ENCODE peak calls at places on chromosomes 1 and 21, in five cellular contexts. One of them, this sample, is unnamed.

GRCh38 chr1:51969038-51969705 is 21.3 kb downstream of the RAB3B start:
- DNase-seq in pancreas: no peak
- DNase-seq in cardiac fibroblast: peak; percentile 65
- DNase-seq in endothelial cell: no peak
- DNase-seq in GM20000: no peak
- DNase-seq in this sample: no peak

GRCh38 chr1:31775170-31775569 is 11.0 kb upstream of the ADGRB2 start:
- DNase-seq in GM20000: no peak
- DNase-seq in endothelial cell: no peak
- DNase-seq in pancreas: no peak
- DNase-seq in cardiac fibroblast: no peak
- DNase-seq in this sample: no peak

GRCh38 chr1:98045211-98046030 is 124.6 kb upstream of the DPYD start:
- DNase-seq in cardiac fibroblast: peak; percentile 73
- DNase-seq in pancreas: no peak
- DNase-seq in GM20000: peak; percentile 18
- DNase-seq in endothelial cell: no peak
- DNase-seq in this sample: peak; percentile 84

GRCh38 chr1:54325705-54326461 is 80.3 kb downstream of the SSBP3 start:
- DNase-seq in cardiac fibroblast: no peak
- DNase-seq in endothelial cell: no peak
- DNase-seq in pancreas: no peak
- DNase-seq in GM20000: no peak
- DNase-seq in this sample: no peak

GRCh38 chr1:1906185-1907097 is 8.6 kb upstream of the CALML6 start:
- DNase-seq in cardiac fibroblast: peak; percentile 85
- DNase-seq in GM20000: peak; percentile 83
- DNase-seq in pancreas: peak; percentile 73
- DNase-seq in endothelial cell: peak; percentile 89
- DNase-seq in this sample: peak; percentile 94

GRCh38 chr21:46459356-46460112 is 843 bp downstream of the DIP2A start:
- DNase-seq in endothelial cell: peak; percentile 19
- DNase-seq in pancreas: peak; percentile 30
- DNase-seq in GM20000: no peak
- DNase-seq in cardiac fibroblast: peak; percentile 56
- DNase-seq in this sample: no peak

GRCh38 chr1:36760081-36760480 is 274.2 kb downstream of the GRIK3 start:
- DNase-seq in pancreas: no peak
- DNase-seq in GM20000: no peak
- DNase-seq in endothelial cell: no peak
- DNase-seq in cardiac fibroblast: no peak
- DNase-seq in this sample: no peak

GRCh38 chr1:56644064-56644940 is 812 bp upstream of the PRKAA2 start:
- DNase-seq in pancreas: no peak
- DNase-seq in GM20000: no peak
- DNase-seq in endothelial cell: peak; percentile 11
- DNase-seq in cardiac fibroblast: peak; percentile 13
- DNase-seq in this sample: no peak

GRCh38 chr21:35920428-35920827 is 139.9 kb downstream of the SETD4 start:
- DNase-seq in cardiac fibroblast: no peak
- DNase-seq in pancreas: no peak
- DNase-seq in GM20000: no peak
- DNase-seq in endothelial cell: no peak
- DNase-seq in this sample: no peak

GRCh38 chr1:59750612-59751395 is 63.9 kb upstream of the HOOK1 start:
- DNase-seq in GM20000: no peak
- DNase-seq in cardiac fibroblast: peak; percentile 87
- DNase-seq in endothelial cell: no peak
- DNase-seq in pancreas: no peak
- DNase-seq in this sample: peak; percentile 19

GRCh38 chr1:209651148-209651547 is 1.1 kb downstream of the LAMB3 start:
- DNase-seq in cardiac fibroblast: peak; percentile 75
- DNase-seq in GM20000: peak; percentile 56
- DNase-seq in pancreas: peak; percentile 65
- DNase-seq in endothelial cell: no peak
- DNase-seq in this sample: no peak

GRCh38 chr1:172662464-172663109 is 3.7 kb downstream of the FASLG start:
- DNase-seq in endothelial cell: no peak
- DNase-seq in cardiac fibroblast: peak; percentile 72
- DNase-seq in GM20000: peak; percentile 59
- DNase-seq in pancreas: peak; percentile 6
- DNase-seq in this sample: no peak

GRCh38 chr1:24929876-24930702 is at the start of gene RUNX3:
- DNase-seq in pancreas: no peak
- DNase-seq in cardiac fibroblast: no peak
- DNase-seq in GM20000: peak; percentile 99
- DNase-seq in endothelial cell: no peak
- DNase-seq in this sample: no peak

GRCh38 chr1:24932284-24932683 is 2.2 kb upstream of the RUNX3 start:
- DNase-seq in endothelial cell: peak; percentile 84
- DNase-seq in pancreas: peak; percentile 21
- DNase-seq in cardiac fibroblast: peak; percentile 18
- DNase-seq in GM20000: peak; percentile 88
- DNase-seq in this sample: peak; percentile 89

GRCh38 chr1:24932725-24933294 is 2.7 kb upstream of the RUNX3 start:
- DNase-seq in pancreas: no peak
- DNase-seq in endothelial cell: no peak
- DNase-seq in cardiac fibroblast: no peak
- DNase-seq in GM20000: no peak
- DNase-seq in this sample: no peak

GRCh38 chr1:24930703-24931480 is 816 bp upstream of the RUNX3 start:
- DNase-seq in GM20000: no peak
- DNase-seq in pancreas: no peak
- DNase-seq in endothelial cell: no peak
- DNase-seq in cardiac fibroblast: no peak
- DNase-seq in this sample: no peak

GRCh38 chr1:24931481-24932221 is 1.6 kb upstream of the RUNX3 start:
- DNase-seq in endothelial cell: no peak
- DNase-seq in pancreas: no peak
- DNase-seq in GM20000: no peak
- DNase-seq in cardiac fibroblast: no peak
- DNase-seq in this sample: no peak
- TF ChIP-seq CTCF in endothelial cell: no peak
- TF ChIP-seq CTCF in pancreas: no peak
- TF ChIP-seq CTCF in GM20000: no peak
- TF ChIP-seq CTCF in cardiac fibroblast: no peak
- TF ChIP-seq CTCF in this sample: no peak

DNA sequence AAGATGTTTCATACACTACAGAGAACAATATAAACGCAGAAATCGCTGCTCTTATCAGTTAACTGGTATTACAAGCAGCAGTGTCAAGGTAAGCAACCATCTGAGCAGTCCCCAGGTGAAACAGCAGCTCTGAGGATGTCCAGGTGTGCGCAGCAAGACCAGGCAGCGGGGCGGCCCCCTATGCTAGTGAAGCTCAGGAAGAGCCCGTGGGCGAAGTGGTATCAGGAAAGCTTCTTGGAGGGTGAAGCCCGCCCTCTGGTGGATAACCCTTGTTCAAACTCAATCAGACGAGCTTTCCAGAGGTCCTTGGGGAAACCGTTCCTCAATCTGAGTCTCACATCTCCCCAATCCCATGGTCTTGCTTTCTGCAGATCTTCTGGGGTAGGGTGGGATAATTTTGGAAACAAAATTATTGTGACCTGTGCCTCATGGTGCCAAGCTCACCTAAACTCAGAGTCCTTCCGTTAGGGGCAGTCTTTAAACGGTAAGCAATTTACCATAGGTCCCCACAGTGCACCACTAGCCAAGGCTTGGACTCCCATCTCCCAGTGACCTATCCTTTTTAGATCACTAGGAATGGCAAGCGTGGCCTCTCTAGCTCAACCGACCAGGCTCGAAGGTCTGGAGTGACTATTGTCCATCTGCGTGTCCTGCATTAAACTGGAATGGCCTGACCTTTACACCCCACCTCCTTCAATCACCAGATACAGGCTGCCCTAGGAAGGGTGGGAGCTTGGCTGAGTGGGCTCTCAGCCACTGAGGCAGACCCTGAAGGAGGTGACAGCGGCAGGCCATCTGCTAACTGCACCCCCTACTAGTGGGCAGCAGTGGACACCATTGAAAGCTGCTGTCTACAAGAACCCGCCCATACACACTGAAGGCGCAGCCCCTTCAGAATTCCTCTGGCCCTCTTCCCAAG is 13.6 kb upstream of the FAM110D start:
- DNase-seq in GM20000: peak; percentile 75
- DNase-seq in pancreas: peak; percentile 73
- DNase-seq in endothelial cell: peak; percentile 81
- DNase-seq in cardiac fibroblast: peak; percentile 88
- DNase-seq in this sample: peak; percentile 89
- TF ChIP-seq CTCF in GM20000: peak; percentile 39
- TF ChIP-seq CTCF in pancreas: peak; percentile 74
- TF ChIP-seq CTCF in endothelial cell: peak; percentile 59
- TF ChIP-seq CTCF in cardiac fibroblast: peak; percentile 71
- TF ChIP-seq CTCF in this sample: peak; percentile 83

GRCh38 chr1:30087465-30087864 is 635.9 kb downstream of the MATN1 start:
- DNase-seq in pancreas: no peak
- DNase-seq in cardiac fibroblast: no peak
- DNase-seq in GM20000: no peak
- DNase-seq in endothelial cell: peak; percentile 41
- DNase-seq in this sample: no peak
- TF ChIP-seq CTCF in pancreas: no peak
- TF ChIP-seq CTCF in cardiac fibroblast: no peak
- TF ChIP-seq CTCF in GM20000: no peak
- TF ChIP-seq CTCF in endothelial cell: peak; percentile 18
- TF ChIP-seq CTCF in this sample: peak; percentile 47

DNA sequence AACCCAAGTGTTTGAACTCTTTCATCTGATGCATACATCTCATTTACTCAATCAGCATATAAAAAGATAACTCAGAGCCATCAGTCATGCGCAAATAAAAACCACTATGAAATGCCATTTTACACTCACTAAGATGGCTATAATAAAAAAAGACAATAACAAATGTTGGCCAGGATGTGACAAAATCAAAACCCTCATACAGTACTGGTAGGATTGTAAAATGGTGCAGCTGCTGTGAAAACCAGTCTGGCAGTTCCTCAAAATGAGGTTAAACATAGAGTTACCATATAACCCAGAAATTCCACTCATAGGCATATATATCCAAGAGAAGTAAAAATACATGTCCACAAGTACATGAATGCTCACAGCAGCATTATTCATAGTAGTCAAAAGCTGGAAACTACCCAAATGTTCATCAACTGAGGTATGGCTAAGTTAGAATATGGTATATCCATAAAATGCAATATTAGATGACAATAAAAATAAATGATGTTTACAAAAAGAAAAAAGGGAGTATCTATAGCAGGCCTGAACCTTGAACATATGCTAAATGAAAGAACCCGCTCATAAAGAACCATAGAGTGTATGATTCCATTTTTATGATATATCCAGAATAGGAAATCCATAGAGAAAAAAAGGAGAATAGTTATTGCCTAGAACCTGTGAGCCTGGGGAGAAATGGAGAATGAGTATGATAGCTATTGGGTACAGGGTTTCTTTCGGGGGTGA is 265.1 kb downstream of the SIPA1L2 start:
- DNase-seq in endothelial cell: no peak
- DNase-seq in cardiac fibroblast: no peak
- DNase-seq in GM20000: no peak
- DNase-seq in pancreas: no peak
- DNase-seq in this sample: no peak
- TF ChIP-seq CTCF in endothelial cell: no peak
- TF ChIP-seq CTCF in cardiac fibroblast: no peak
- TF ChIP-seq CTCF in GM20000: no peak
- TF ChIP-seq CTCF in pancreas: no peak
- TF ChIP-seq CTCF in this sample: no peak

GRCh38 chr1:116934586-116935207 is 25.0 kb downstream of the PTGFRN start:
- DNase-seq in cardiac fibroblast: peak; percentile 44
- DNase-seq in endothelial cell: no peak
- DNase-seq in pancreas: no peak
- DNase-seq in GM20000: peak; percentile 45
- DNase-seq in this sample: no peak
- TF ChIP-seq CTCF in cardiac fibroblast: peak; percentile 23
- TF ChIP-seq CTCF in endothelial cell: peak; percentile 50
- TF ChIP-seq CTCF in pancreas: no peak
- TF ChIP-seq CTCF in GM20000: peak; percentile 11
- TF ChIP-seq CTCF in this sample: peak; percentile 31

GRCh38 chr21:39153373-39153772 is 29.9 kb downstream of the PSMG1 start:
- DNase-seq in pancreas: no peak
- DNase-seq in GM20000: no peak
- DNase-seq in endothelial cell: no peak
- DNase-seq in cardiac fibroblast: peak; percentile 13
- DNase-seq in this sample: no peak
- TF ChIP-seq CTCF in pancreas: no peak
- TF ChIP-seq CTCF in GM20000: peak; percentile 13
- TF ChIP-seq CTCF in endothelial cell: peak; percentile 51
- TF ChIP-seq CTCF in cardiac fibroblast: peak; percentile 69
- TF ChIP-seq CTCF in this sample: peak; percentile 47

DNA sequence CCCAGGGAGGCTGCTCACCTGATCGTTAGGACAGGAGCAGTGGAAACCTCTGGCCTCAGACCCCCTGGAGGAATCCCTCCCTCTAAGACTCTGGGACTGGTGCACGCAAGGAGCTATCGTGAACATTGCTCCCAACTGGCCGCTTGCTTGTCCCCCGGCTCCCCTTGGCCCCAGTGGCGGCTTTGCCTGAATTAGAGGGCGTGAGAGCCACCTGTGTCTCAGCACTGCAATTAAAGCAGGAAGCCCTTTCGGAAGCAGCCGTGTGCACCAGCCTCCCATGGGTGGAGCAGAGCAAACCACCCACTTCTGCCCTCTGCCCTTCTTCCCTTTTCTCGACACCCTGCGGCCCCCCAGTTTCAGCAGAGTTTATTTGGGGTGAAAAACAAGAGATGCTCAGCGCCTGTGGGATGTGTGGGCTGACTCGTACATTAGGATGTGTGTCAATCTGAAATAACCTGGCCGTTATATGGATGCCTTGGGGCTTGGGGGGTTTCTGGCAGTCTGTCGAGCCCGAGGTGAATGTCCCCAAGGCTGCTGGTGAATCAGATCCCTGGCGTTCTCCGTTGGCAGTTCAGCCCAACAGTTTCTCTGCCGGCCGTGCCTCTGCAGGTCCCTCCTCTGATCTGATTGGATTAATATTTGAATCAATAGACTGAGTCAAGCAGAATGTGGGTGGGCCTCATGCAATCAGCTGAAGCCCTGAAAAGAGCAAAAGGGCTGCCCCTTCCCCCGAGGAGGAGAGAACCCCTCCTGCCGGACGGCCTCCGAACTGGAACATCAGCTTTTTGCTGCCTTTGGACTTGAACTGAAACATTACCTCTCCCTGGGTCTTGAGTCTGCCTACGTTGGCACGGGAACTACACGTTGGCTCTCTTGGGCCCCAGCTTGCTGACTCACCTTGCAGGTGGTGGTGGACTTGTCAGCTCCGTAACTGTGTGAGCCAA is 7.3 kb upstream of the UMODL1 start:
- DNase-seq in cardiac fibroblast: no peak
- DNase-seq in GM20000: peak; percentile 58
- DNase-seq in endothelial cell: no peak
- DNase-seq in pancreas: peak; percentile 54
- DNase-seq in this sample: no peak
- TF ChIP-seq CTCF in cardiac fibroblast: no peak
- TF ChIP-seq CTCF in GM20000: no peak
- TF ChIP-seq CTCF in endothelial cell: no peak
- TF ChIP-seq CTCF in pancreas: no peak
- TF ChIP-seq CTCF in this sample: no peak